ENCODE peak calls at places on chromosomes 1 and 21, in seven cellular contexts. Z is GM23248, H is WERI-Rb-1, K is uterus, S is fibroblast of lung, F is upper lobe of right lung, E is testis. L is an unnamed sample.

GRCh38 chr1:219296430-219296850 is 122.8 kb downstream of the LYPLAL1 start:
- DNase-seq in Z (no peak), H (no peak), K (no peak), S (peak; percentile 45), F (no peak), E (no peak), L (no peak)

GRCh38 chr1:210294991-210295773 is 33.5 kb upstream of the HHAT start:
- DNase-seq in Z (peak; percentile 81), H (peak; percentile 89), K (peak; percentile 56), S (no peak), F (no peak), E (peak; percentile 74), L (peak; percentile 52)

GRCh38 chr21:42389449-42389835 is 6.4 kb downstream of the TMPRSS3 start:
- DNase-seq in Z (no peak), H (no peak), K (no peak), S (no peak), F (peak; percentile 58), E (no peak), L (no peak)

GRCh38 chr1:22808846-22809501 is 98.3 kb downstream of the EPHB2 start:
- DNase-seq in Z (peak; percentile 95), H (peak; percentile 48), K (peak; percentile 68), S (peak; percentile 93), F (no peak), E (peak; percentile 29), L (peak; percentile 91)

GRCh38 chr1:168960595-168960994 is 145.9 kb upstream of the ATP1B1 start:
- DNase-seq in Z (no peak), H (no peak), K (no peak), S (no peak), F (no peak), E (peak; percentile 58), L (peak; percentile 13)

GRCh38 chr21:33541105-33541711 is 709 bp downstream of the GART start:
- DNase-seq in Z (peak; percentile 36), H (no peak), K (no peak), S (peak; percentile 51), F (no peak), E (no peak), L (peak; percentile 25)

GRCh38 chr1:81231729-81232038 is 569.0 kb upstream of the ADGRL2 start:
- DNase-seq in Z (no peak), H (no peak), K (no peak), S (no peak), F (no peak), E (no peak), L (no peak)

GRCh38 chr1:185843297-185843869 is 109.2 kb downstream of the HMCN1 start:
- DNase-seq in Z (peak; percentile 1), H (no peak), K (no peak), S (no peak), F (no peak), E (no peak), L (no peak)

GRCh38 chr1:76759950-76760349 is 107.3 kb upstream of the ST6GALNAC5 start:
- DNase-seq in Z (peak; percentile 41), H (no peak), K (no peak), S (peak; percentile 61), F (peak; percentile 78), E (no peak), L (no peak)

GRCh38 chr1:204659061-204659460 is 26.5 kb downstream of the LRRN2 start:
- DNase-seq in Z (peak; percentile 34), H (no peak), K (no peak), S (no peak), F (no peak), E (no peak), L (no peak)

GRCh38 chr1:104189207-104189606 is 439.5 kb downstream of the AMY1C start:
- DNase-seq in Z (no peak), H (no peak), K (no peak), S (no peak), F (no peak), E (no peak), L (no peak)

GRCh38 chr1:208997726-208998312 is 585.7 kb upstream of the CAMK1G start:
- DNase-seq in Z (peak; percentile 47), H (no peak), K (no peak), S (peak; percentile 43), F (no peak), E (no peak), L (peak; percentile 32)

GRCh38 chr1:43007377-43008105 is 48.9 kb upstream of the SLC2A1 start:
- DNase-seq in Z (no peak), H (no peak), K (no peak), S (no peak), F (no peak), E (no peak), L (no peak)

GRCh38 chr1:168794057-168794456 is 65.1 kb upstream of the DPT start:
- DNase-seq in Z (no peak), H (no peak), K (no peak), S (no peak), F (no peak), E (no peak), L (no peak)

GRCh38 chr1:75172556-75172955 is 38.4 kb downstream of the LHX8 start:
- DNase-seq in Z (peak; percentile 7), H (no peak), K (no peak), S (no peak), F (no peak), E (no peak), L (no peak)

DNA sequence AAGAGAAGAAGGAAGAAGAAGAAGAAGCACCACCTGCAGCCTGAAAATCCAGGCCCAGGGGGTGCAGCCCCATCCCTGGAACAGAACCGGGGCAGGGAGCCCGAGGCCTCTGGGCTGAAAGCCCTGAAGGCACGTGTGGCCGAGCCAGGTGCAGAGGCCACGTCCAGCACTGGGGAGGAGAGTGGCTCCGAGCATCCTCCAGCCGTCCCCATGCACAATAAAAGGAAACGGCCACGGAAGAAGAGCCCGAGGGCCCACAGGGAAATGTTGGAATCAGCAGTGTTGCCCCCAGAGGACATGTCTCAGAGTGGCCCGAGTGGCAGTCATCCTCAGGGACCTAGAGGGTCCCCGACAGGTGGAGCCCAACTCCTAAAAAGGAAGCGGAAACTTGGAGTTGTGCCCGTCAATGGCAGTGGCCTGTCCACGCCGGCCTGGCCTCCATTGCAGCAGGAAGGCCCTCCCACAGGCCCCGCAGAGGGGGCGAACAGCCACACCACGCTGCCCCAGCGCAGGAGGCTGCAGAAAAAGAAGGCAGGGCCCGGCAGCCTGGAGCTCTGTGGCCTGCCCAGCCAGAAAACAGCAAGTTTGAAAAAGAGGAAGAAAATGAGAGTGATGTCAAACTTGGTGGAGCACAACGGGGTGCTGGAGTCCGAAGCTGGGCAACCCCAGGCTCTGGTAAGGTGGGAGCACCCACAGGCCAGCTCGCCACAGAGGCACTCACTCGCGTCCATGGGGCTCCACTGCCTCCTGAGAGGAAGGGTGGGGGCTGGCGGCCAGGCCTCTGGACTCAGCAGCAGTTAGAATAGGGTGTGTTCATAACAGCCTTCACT is 28.4 kb downstream of the RRP1B start:
- DNase-seq in Z (no peak), H (no peak), K (no peak), S (no peak), F (no peak), E (no peak), L (no peak)
- H3K27ac ChIP-seq in Z (no peak overlapping the region), H (no peak overlapping the region), K (no peak overlapping the region), S (no peak overlapping the region), F (no peak overlapping the region), E (no peak overlapping the region), L (no peak overlapping the region)

GRCh38 chr1:231372501-231372900 is 34.4 kb downstream of the SPRTN start:
- DNase-seq in Z (no peak), H (no peak), K (no peak), S (no peak), F (no peak), E (no peak), L (no peak)

GRCh38 chr1:231363624-231364023 is 25.5 kb downstream of the SPRTN start:
- DNase-seq in Z (no peak), H (no peak), K (no peak), S (no peak), F (no peak), E (no peak), L (no peak)

GRCh38 chr1:231374394-231374793 is 36.3 kb downstream of the SPRTN start:
- DNase-seq in Z (no peak), H (no peak), K (no peak), S (no peak), F (no peak), E (no peak), L (no peak)

GRCh38 chr1:231369282-231369681 is 31.2 kb downstream of the SPRTN start:
- DNase-seq in Z (no peak), H (no peak), K (no peak), S (no peak), F (no peak), E (no peak), L (no peak)
- H3K36me3 ChIP-seq in Z (peaks cover 29% of the 10 kb centered on the region), H (no peaks in the 10 kb centered on the region), K (no peaks in the 10 kb centered on the region), S (no peaks in the 10 kb centered on the region), F (peaks cover 34% of the 10 kb centered on the region), E (no peaks in the 10 kb centered on the region), L (peaks cover 37% of the 10 kb centered on the region)

DNA sequence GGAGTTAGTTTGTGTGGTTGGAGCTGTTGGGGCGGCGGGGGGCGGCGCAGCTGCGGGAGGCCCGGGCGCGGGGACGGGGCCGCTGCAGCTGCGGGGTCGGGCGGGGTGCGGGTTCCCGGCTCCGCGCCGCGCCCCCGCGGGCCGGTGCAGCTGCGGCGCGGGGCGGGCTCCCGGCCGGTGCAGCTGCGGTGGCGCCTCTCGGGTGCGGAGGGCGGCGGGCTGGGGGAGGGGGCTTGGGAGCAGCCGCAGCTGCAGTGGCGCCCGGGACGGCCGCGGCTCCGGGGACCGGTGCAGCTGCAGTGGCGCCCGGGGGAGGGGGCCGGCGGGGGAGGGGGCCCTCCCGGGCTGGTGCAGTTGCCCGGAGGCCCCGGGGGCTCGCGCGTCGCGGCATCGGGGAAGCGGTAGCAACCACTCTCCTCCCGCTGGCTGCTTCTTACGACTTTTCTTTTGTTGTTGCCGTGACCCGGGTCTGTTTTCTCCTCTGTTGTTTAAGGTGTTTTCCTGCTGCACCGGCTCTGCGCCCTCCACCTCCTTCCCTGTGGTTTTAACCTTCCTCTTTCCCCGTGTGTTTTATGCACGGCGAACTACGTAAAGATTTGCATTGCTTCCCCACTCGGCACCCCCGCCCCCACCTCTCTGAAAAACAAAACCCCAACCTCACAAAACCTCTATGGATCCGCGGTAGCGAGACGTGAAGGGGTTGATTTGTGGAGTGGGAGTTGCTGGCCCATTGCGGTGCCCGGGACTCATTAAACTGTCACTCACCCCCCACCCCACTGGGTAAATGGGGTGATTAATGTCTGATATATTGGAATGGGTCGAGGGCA is 1.7 kb upstream of the ZBTB18 start:
- DNase-seq in Z (peak; percentile 60), H (peak; percentile 56), K (peak; percentile 30), S (no peak), F (peak; percentile 77), E (peak; percentile 37), L (peak; percentile 66)
- H3K27me3 ChIP-seq in Z (no peaks in the 10 kb centered on the region), H (no peaks in the 10 kb centered on the region), K (no peaks in the 10 kb centered on the region), S (no peaks in the 10 kb centered on the region), F (no peaks in the 10 kb centered on the region), E (no peaks in the 10 kb centered on the region), L (peaks cover 2% of the 10 kb centered on the region)

GRCh38 chr1:25096307-25097150 is 135.8 kb downstream of the SYF2 start:
- DNase-seq in Z (no peak), H (no peak), K (no peak), S (no peak), F (no peak), E (no peak), L (no peak)

GRCh38 chr1:25095635-25096200 is 136.6 kb downstream of the SYF2 start:
- DNase-seq in Z (no peak), H (no peak), K (no peak), S (no peak), F (no peak), E (no peak), L (no peak)

GRCh38 chr1:25094995-25095394 is 137.3 kb downstream of the SYF2 start:
- DNase-seq in Z (no peak), H (no peak), K (no peak), S (no peak), F (no peak), E (no peak), L (no peak)

GRCh38 chr1:25091671-25092070 is 140.6 kb downstream of the SYF2 start:
- DNase-seq in Z (no peak), H (peak; percentile 52), K (no peak), S (no peak), F (no peak), E (no peak), L (no peak)

GRCh38 chr1:25094229-25094628 is 138.1 kb downstream of the SYF2 start:
- DNase-seq in Z (no peak), H (no peak), K (no peak), S (no peak), F (no peak), E (no peak), L (no peak)
- H3K27ac ChIP-seq in Z (no peak overlapping the region), H (no peak overlapping the region), K (no peak overlapping the region), S (no peak overlapping the region), F (no peak overlapping the region), E (no peak overlapping the region), L (no peak overlapping the region)